ENCODE peak calls at places on chromosome 17, in ten cellular contexts. A is stimulated activated CD8-positive, alpha-beta memory T cell treated with anti-CD3 and anti-CD28 coated beads, Interleukin-4, amount 100 ng/mL, for 48 hours; W is EL; D is stimulated activated CD4-positive, alpha-beta T cell treated with anti-CD3 and anti-CD28 coated beads, Interleukin-4, amount 100 ng/mL, for 24 hours; B is stimulated activated naive CD4-positive, alpha-beta T cell; O is HS-5; V is amniotic stem cell; K is C1 segment of cervical spinal cord; S is nucleus accumbens; Q is mammary epithelial cell. E is an unnamed sample.

GRCh38 chr17:31318298-31319190 is 2.9 kb downstream of the EVI2A start:
- DNase-seq in S (peak; percentile 59), Q (peak; percentile 86), B (peak; percentile 17), V (no peak), D (peak; percentile 70), O (peak; percentile 32), A (peak; percentile 66), K (no peak), W (no peak), E (no peak)

GRCh38 chr17:29884995-29885394 is 45.0 kb downstream of the SSH2 start:
- DNase-seq in D (no peak), O (no peak), B (no peak), V (no peak), W (no peak), K (no peak), S (no peak), Q (no peak), A (no peak), E (no peak)

GRCh38 chr17:36506831-36507230 is 20.4 kb downstream of the ZNHIT3 start:
- DNase-seq in K (no peak), S (no peak), Q (no peak), D (no peak), O (no peak), W (no peak), A (no peak), V (no peak), B (no peak), E (no peak)

GRCh38 chr17:12992676-12993075 is 25.2 kb downstream of the ELAC2 start:
- DNase-seq in Q (no peak), D (no peak), K (no peak), A (no peak), O (no peak), S (no peak), V (no peak), B (no peak), W (no peak), E (no peak)

GRCh38 chr17:54736573-54736972 is 164.1 kb upstream of the TOM1L1 start:
- DNase-seq in B (no peak), W (no peak), S (no peak), O (no peak), Q (no peak), V (no peak), A (no peak), K (no peak), D (no peak), E (no peak)

GRCh38 chr17:17724307-17724921 is 43.2 kb downstream of the RAI1 start:
- DNase-seq in Q (no peak), S (no peak), K (no peak), A (peak; percentile 49), O (no peak), W (peak; percentile 60), D (peak; percentile 16), V (no peak), B (no peak), E (no peak)

GRCh38 chr17:30997842-30998241 is 27.0 kb downstream of the RNF135 start:
- DNase-seq in W (no peak), Q (no peak), S (no peak), V (no peak), K (no peak), D (no peak), B (no peak), A (no peak), O (no peak), E (no peak)

GRCh38 chr17:41773190-41773588 is 13.3 kb downstream of the JUP start:
- DNase-seq in D (no peak), A (no peak), O (peak; percentile 23), Q (peak; percentile 99), V (peak; percentile 34), S (no peak), K (no peak), B (no peak), W (peak; percentile 86), E (no peak)

E was measured in esophagus squamous epithelium.